ENCODE peak calls at places on chromosomes 2 and 18, in eight cellular contexts. One of them, this sample, is unnamed.

GRCh38 chr2:23769364-23769763 is 157.6 kb downstream of the ATAD2B start:
- DNase-seq in NCI-H1417: no peak
- DNase-seq in activated CD8-positive, alpha-beta T cell treated with anti-CD3 and anti-CD28 coated beads for 36 hours: no peak
- DNase-seq in cardiac muscle cell: no peak
- DNase-seq in lower lobe of right lung: no peak
- DNase-seq in PC-9: no peak
- DNase-seq in RWPE1: no peak
- DNase-seq in left ventricle myocardium inferior: no peak
- DNase-seq in this sample: no peak

GRCh38 chr2:64989982-64990614 is 899 bp downstream of the SLC1A4 start:
- DNase-seq in lower lobe of right lung: no peak
- DNase-seq in PC-9: no peak
- DNase-seq in left ventricle myocardium inferior: no peak
- DNase-seq in activated CD8-positive, alpha-beta T cell treated with anti-CD3 and anti-CD28 coated beads for 36 hours: peak; percentile 14
- DNase-seq in cardiac muscle cell: no peak
- DNase-seq in NCI-H1417: peak; percentile 77
- DNase-seq in RWPE1: no peak
- DNase-seq in this sample: no peak

GRCh38 chr2:144249035-144249637 is 270.8 kb downstream of the ZEB2 start:
- DNase-seq in PC-9: no peak
- DNase-seq in cardiac muscle cell: no peak
- DNase-seq in activated CD8-positive, alpha-beta T cell treated with anti-CD3 and anti-CD28 coated beads for 36 hours: no peak
- DNase-seq in lower lobe of right lung: no peak
- DNase-seq in NCI-H1417: no peak
- DNase-seq in RWPE1: no peak
- DNase-seq in left ventricle myocardium inferior: no peak
- DNase-seq in this sample: peak; percentile 2

GRCh38 chr2:196166876-196167275 is 4.5 kb downstream of the STK17B start:
- DNase-seq in RWPE1: peak; percentile 12
- DNase-seq in cardiac muscle cell: no peak
- DNase-seq in lower lobe of right lung: no peak
- DNase-seq in activated CD8-positive, alpha-beta T cell treated with anti-CD3 and anti-CD28 coated beads for 36 hours: peak; percentile 39
- DNase-seq in PC-9: no peak
- DNase-seq in left ventricle myocardium inferior: no peak
- DNase-seq in NCI-H1417: no peak
- DNase-seq in this sample: peak; percentile 67

GRCh38 chr18:5466256-5466655 is 77.5 kb downstream of the EPB41L3 start:
- DNase-seq in NCI-H1417: no peak
- DNase-seq in cardiac muscle cell: no peak
- DNase-seq in activated CD8-positive, alpha-beta T cell treated with anti-CD3 and anti-CD28 coated beads for 36 hours: no peak
- DNase-seq in PC-9: no peak
- DNase-seq in lower lobe of right lung: no peak
- DNase-seq in left ventricle myocardium inferior: no peak
- DNase-seq in RWPE1: no peak
- DNase-seq in this sample: no peak

GRCh38 chr2:66794115-66794514 is 359.2 kb downstream of the MEIS1 start:
- DNase-seq in PC-9: no peak
- DNase-seq in cardiac muscle cell: peak; percentile 3
- DNase-seq in lower lobe of right lung: no peak
- DNase-seq in left ventricle myocardium inferior: no peak
- DNase-seq in RWPE1: no peak
- DNase-seq in NCI-H1417: no peak
- DNase-seq in activated CD8-positive, alpha-beta T cell treated with anti-CD3 and anti-CD28 coated beads for 36 hours: no peak
- DNase-seq in this sample: no peak

GRCh38 chr2:167355796-167356195 is 467.5 kb downstream of the XIRP2 start:
- DNase-seq in NCI-H1417: no peak
- DNase-seq in PC-9: no peak
- DNase-seq in lower lobe of right lung: no peak
- DNase-seq in activated CD8-positive, alpha-beta T cell treated with anti-CD3 and anti-CD28 coated beads for 36 hours: no peak
- DNase-seq in left ventricle myocardium inferior: no peak
- DNase-seq in cardiac muscle cell: no peak
- DNase-seq in RWPE1: no peak
- DNase-seq in this sample: no peak

GRCh38 chr2:171529914-171530313 is 7.6 kb downstream of the CYBRD1 start:
- DNase-seq in RWPE1: no peak
- DNase-seq in activated CD8-positive, alpha-beta T cell treated with anti-CD3 and anti-CD28 coated beads for 36 hours: peak; percentile 38
- DNase-seq in lower lobe of right lung: no peak
- DNase-seq in NCI-H1417: no peak
- DNase-seq in cardiac muscle cell: no peak
- DNase-seq in left ventricle myocardium inferior: no peak
- DNase-seq in PC-9: peak; percentile 31
- DNase-seq in this sample: no peak

GRCh38 chr18:24366328-24366727 is 31.3 kb downstream of the OSBPL1A start:
- DNase-seq in lower lobe of right lung: no peak
- DNase-seq in left ventricle myocardium inferior: no peak
- DNase-seq in activated CD8-positive, alpha-beta T cell treated with anti-CD3 and anti-CD28 coated beads for 36 hours: no peak
- DNase-seq in PC-9: no peak
- DNase-seq in cardiac muscle cell: no peak
- DNase-seq in RWPE1: no peak
- DNase-seq in NCI-H1417: no peak
- DNase-seq in this sample: no peak

GRCh38 chr2:144500567-144500966 is 19.4 kb downstream of the ZEB2 start:
- DNase-seq in activated CD8-positive, alpha-beta T cell treated with anti-CD3 and anti-CD28 coated beads for 36 hours: no peak
- DNase-seq in cardiac muscle cell: no peak
- DNase-seq in NCI-H1417: no peak
- DNase-seq in RWPE1: no peak
- DNase-seq in PC-9: no peak
- DNase-seq in left ventricle myocardium inferior: no peak
- DNase-seq in lower lobe of right lung: no peak
- DNase-seq in this sample: no peak

GRCh38 chr2:8575810-8576423 is 105.9 kb upstream of the ID2 start:
- DNase-seq in lower lobe of right lung: no peak
- DNase-seq in PC-9: peak; percentile 10
- DNase-seq in activated CD8-positive, alpha-beta T cell treated with anti-CD3 and anti-CD28 coated beads for 36 hours: no peak
- DNase-seq in cardiac muscle cell: no peak
- DNase-seq in RWPE1: no peak
- DNase-seq in NCI-H1417: peak; percentile 23
- DNase-seq in left ventricle myocardium inferior: no peak
- DNase-seq in this sample: no peak

GRCh38 chr2:208025814-208026184 is 472 bp upstream of the PLEKHM3 start:
- DNase-seq in lower lobe of right lung: no peak
- DNase-seq in RWPE1: no peak
- DNase-seq in PC-9: no peak
- DNase-seq in activated CD8-positive, alpha-beta T cell treated with anti-CD3 and anti-CD28 coated beads for 36 hours: peak; percentile 54
- DNase-seq in NCI-H1417: no peak
- DNase-seq in left ventricle myocardium inferior: no peak
- DNase-seq in cardiac muscle cell: no peak
- DNase-seq in this sample: no peak